ENCODE peak calls at places on chromosomes 2 and 18, in eight cellular contexts. P is HepG2, K is GM12878, R is HCT116, F is K562, S is Panc1, O is HL-60, G is GM23338. J is an unnamed sample.

GRCh38 chr2:232897386-232897970 is 27.4 kb downstream of the SNORC start:
- DNase-seq in P (no peak), O (no peak), R (no peak), F (no peak), K (no peak), G (no peak), S (no peak), J (no peak)

GRCh38 chr2:241272298-241272721 is 43.2 kb downstream of the HDLBP start:
- DNase-seq in P (no peak), G (peak), K (no peak), S (no peak), O (no peak), F (no peak), R (no peak), J (peak)

GRCh38 chr2:174719016-174719415 is 45.3 kb downstream of the CHRNA1 start:
- DNase-seq in O (no peak), P (no peak), G (no peak), K (no peak), R (no peak), F (no peak), S (no peak), J (no peak)

GRCh38 chr2:1972428-1972827 is 228.1 kb upstream of the PXDN start:
- DNase-seq in S (no peak), K (no peak), P (no peak), G (no peak), F (no peak), R (no peak), O (no peak), J (peak)

GRCh38 chr2:238848566-238848940 is 668 bp downstream of the TWIST2 start:
- DNase-seq in K (no peak), F (no peak), G (peak), S (no peak), P (no peak), O (no peak), R (no peak), J (no peak)

GRCh38 chr2:28401411-28401810 is 8.8 kb downstream of the FOSL2 start:
- DNase-seq in R (no peak), F (no peak), S (no peak), P (no peak), K (no peak), O (no peak), G (no peak), J (no peak)

GRCh38 chr2:237154050-237154638 is 68.5 kb downstream of the COPS8 start:
- DNase-seq in F (peak), S (no peak), K (no peak), O (peak), P (peak), R (peak), G (peak), J (peak)

GRCh38 chr2:184644685-184645084 is 46.4 kb downstream of the ZNF804A start:
- DNase-seq in R (peak), P (no peak), K (no peak), S (no peak), O (no peak), F (no peak), G (peak), J (peak)

DNA sequence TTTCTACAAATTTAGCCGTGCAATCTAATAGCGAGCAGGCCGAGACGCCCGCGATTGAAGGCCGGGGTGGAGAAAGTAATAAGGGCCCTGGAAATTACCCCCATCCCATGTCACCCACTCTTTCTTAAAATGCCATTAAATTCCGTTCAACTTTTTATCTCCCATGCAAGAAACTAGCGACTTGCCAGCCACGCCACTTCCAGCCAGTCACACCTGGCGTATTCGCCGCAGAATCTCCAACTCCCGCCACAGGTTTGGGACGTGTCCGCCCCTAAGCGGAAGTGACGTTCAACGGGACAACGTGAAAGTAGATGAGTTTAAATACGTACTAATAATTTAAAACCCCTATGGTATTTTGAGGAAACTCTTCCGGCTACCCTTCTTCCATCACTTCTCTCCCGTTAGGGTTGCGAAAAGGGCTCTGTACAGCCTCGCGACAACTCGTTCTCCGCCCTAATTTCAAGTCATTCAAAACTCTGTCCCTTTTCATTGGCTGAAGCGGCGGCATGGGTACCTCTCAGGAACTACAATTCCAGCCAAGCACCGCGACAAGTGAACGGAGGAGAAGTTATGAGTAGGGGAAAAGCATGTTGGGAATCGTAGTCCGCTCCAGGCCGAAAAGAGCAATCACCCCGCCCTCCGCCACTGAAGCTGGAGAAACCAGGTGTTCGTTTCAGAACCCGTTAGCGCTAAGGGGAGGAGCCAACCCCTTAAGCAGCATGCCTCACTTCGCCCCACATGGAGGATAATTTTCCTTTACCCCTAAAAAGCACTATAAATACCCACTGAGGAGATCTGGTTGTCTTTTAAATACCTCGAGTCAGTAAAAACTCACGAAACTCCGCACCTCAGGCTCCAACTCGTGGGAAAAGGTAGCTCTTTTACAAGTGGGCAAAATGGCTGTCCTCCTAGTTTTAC is at the start of gene ZRANB3:
- DNase-seq in R (peak), G (peak), K (peak), O (peak), P (peak), S (peak), F (peak), J (peak)
- TF ChIP-seq POLR2AphosphoS5 in R (peak), G (peak), K (peak), O (peak), P (peak), S (peak), F (peak), J (peak)

DNA sequence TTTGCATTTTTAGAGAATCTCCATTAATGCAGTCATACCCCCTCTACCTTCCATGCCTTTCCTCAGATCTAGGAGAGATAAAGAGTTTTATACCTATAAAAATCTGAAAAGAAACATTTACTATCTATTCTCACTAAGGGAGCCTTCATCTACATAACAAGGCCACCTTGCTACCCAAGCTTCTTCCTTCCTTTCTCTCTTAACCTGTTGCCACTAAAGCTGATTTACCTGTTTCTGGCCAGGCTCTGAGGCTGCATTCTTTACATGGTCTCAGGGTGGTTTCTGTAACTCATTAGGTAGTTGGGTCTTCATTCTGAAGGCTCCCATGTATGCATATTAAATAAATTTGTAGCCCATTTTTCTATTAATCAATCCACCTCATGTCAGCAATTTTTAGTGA is 391.6 kb downstream of the DLGAP1 start:
- DNase-seq in R (no peak), S (no peak), O (no peak), K (no peak), G (peak), P (no peak), F (no peak), J (no peak)
- TF ChIP-seq REST in R (no peak), S (no peak), O (no peak), K (no peak), G (no peak), P (no peak), F (no peak), J (no peak)

DNA sequence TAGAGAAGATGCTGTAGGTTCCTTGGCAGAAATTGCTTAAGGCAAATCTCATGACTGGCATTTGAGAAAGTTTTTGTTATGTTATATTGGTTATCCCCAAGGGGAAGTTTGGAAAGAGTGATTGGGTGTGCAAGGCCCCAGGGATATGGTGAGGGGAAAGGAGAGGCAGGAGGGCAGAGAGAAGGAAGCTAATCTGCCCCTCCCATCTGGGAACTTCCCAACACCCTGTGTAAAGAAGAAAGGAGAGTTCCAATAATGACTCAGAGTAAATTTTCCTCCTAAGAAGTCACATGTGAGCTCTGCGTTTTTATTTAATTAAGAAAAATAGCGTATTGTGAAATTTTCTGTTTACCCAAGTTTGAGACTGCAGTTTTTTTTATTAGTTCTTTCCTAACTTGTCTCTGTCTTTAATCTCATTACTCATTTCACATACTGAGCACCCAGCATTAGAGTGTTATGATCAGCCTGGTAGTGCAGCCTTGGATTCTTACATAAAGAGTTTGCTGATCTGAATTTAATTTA is 3.1 kb upstream of the KYNU start:
- DNase-seq in G (no peak), K (no peak), P (peak), O (no peak), R (no peak), S (peak), F (no peak), J (no peak)
- TF ChIP-seq POLR2AphosphoS5 in G (no peak), K (no peak), P (no peak), O (no peak), R (no peak), S (no peak), F (no peak), J (no peak)

GRCh38 chr18:51235011-51235789 is 37.7 kb upstream of the MEX3C start:
- DNase-seq in K (no peak), S (no peak), R (no peak), P (no peak), O (no peak), F (no peak), G (no peak), J (no peak)
- TF ChIP-seq REST in K (no peak), S (no peak), R (no peak), P (no peak), O (no peak), F (no peak), G (no peak), J (no peak)

GRCh38 chr2:200379481-200380120 is 73.1 kb downstream of the SPATS2L start:
- DNase-seq in P (no peak), O (no peak), F (no peak), R (no peak), K (no peak), S (no peak), G (no peak), J (no peak)
- TF ChIP-seq POLR2AphosphoS5 in P (no peak), O (no peak), F (no peak), R (no peak), K (no peak), S (no peak), G (no peak), J (no peak)

GRCh38 chr2:225182126-225182525 is 139.9 kb upstream of the DOCK10 start:
- DNase-seq in G (peak), K (no peak), P (no peak), S (no peak), O (no peak), R (no peak), F (no peak), J (no peak)
- TF ChIP-seq REST in G (no peak), K (no peak), P (no peak), S (no peak), O (no peak), R (no peak), F (no peak), J (no peak)

GRCh38 chr2:215728504-215729065 is 284.8 kb downstream of the MREG start:
- DNase-seq in K (peak), S (no peak), F (no peak), P (peak), G (no peak), R (no peak), O (peak), J (no peak)
- TF ChIP-seq POLR2AphosphoS5 in K (no peak), S (no peak), F (no peak), P (no peak), G (no peak), R (no peak), O (no peak), J (no peak)